ENCODE peak calls at places on chromosome 21, in seven cellular contexts. E is Peyer's patch, H is HCT116, W is breast epithelium, I is A549, Q is H1, M is body of pancreas. C is an unnamed sample.

GRCh38 chr21:15274701-15275255 is 210.0 kb upstream of the NRIP1 start:
- DNase-seq in M (no peak), W (no peak), E (no peak), I (no peak), Q (no peak), H (no peak), C (no peak)

GRCh38 chr21:24093032-24093431 is 1514.2 kb downstream of the MRPL39 start:
- DNase-seq in M (no peak), I (no peak), E (no peak), W (no peak), Q (no peak), H (no peak), C (no peak)

GRCh38 chr21:42759594-42759927 is 106.1 kb downstream of the PDE9A start:
- DNase-seq in I (no peak), E (no peak), H (no peak), Q (no peak), M (no peak), W (no peak), C (no peak)

GRCh38 chr21:31710586-31710985 is 21.3 kb downstream of the SCAF4 start:
- DNase-seq in W (no peak), I (no peak), H (no peak), Q (no peak), M (no peak), E (no peak), C (no peak)

GRCh38 chr21:41659791-41660560 is 106.9 kb downstream of the RIPK4 start:
- DNase-seq in I (peak; percentile 63), W (no peak), M (no peak), Q (no peak), H (no peak), E (peak; percentile 49), C (peak; percentile 74)

GRCh38 chr21:42451941-42452340 is 44.1 kb downstream of the RSPH1 start:
- DNase-seq in H (no peak), W (no peak), E (peak; percentile 32), I (no peak), M (no peak), Q (no peak), C (no peak)

GRCh38 chr21:31641416-31641922 is 18.0 kb upstream of the SOD1 start:
- DNase-seq in H (no peak), I (no peak), W (no peak), Q (no peak), E (no peak), M (no peak), C (no peak)

GRCh38 chr21:16058896-16059295 is 329.1 kb downstream of the USP25 start:
- DNase-seq in I (no peak), H (no peak), M (no peak), W (no peak), Q (no peak), E (no peak), C (no peak)

GRCh38 chr21:16534408-16535099 is 804.8 kb downstream of the USP25 start:
- DNase-seq in W (peak; percentile 70), I (peak; percentile 70), Q (no peak), E (no peak), M (peak; percentile 64), H (no peak), C (no peak)

GRCh38 chr21:42657676-42658319 is 4.4 kb downstream of the PDE9A start:
- DNase-seq in Q (no peak), H (no peak), I (no peak), W (no peak), M (no peak), E (no peak), C (no peak)

GRCh38 chr21:29829514-29830255 is 110.1 kb downstream of the GRIK1 start:
- DNase-seq in Q (no peak), I (no peak), E (no peak), H (no peak), W (no peak), M (no peak), C (no peak)

GRCh38 chr21:21712761-21713558 is 714.8 kb downstream of the NCAM2 start:
- DNase-seq in Q (no peak), I (no peak), W (no peak), M (no peak), H (no peak), E (no peak), C (no peak)

GRCh38 chr21:42669069-42669468 is 15.6 kb downstream of the PDE9A start:
- DNase-seq in I (no peak), W (no peak), M (no peak), H (no peak), E (no peak), Q (no peak), C (no peak)

GRCh38 chr21:25426580-25426979 is 180.7 kb downstream of the MRPL39 start:
- DNase-seq in W (no peak), I (no peak), H (no peak), Q (no peak), M (no peak), E (no peak), C (no peak)

GRCh38 chr21:10273196-10273595 is 248.2 kb upstream of the TPTE start:
- DNase-seq in M (no peak), H (no peak), W (no peak), E (no peak), I (no peak), Q (no peak), C (no peak)

GRCh38 chr21:37767984-37768383 is 148.3 kb downstream of the KCNJ6 start:
- DNase-seq in E (no peak), Q (no peak), H (no peak), M (no peak), W (no peak), I (no peak), C (no peak)

GRCh38 chr21:29155118-29155932 is 24.9 kb downstream of the MAP3K7CL start:
- DNase-seq in M (peak; percentile 23), H (no peak), Q (no peak), W (peak; percentile 52), E (peak; percentile 46), I (no peak), C (no peak)

GRCh38 chr21:42672699-42673458 is 19.5 kb downstream of the PDE9A start:
- DNase-seq in Q (no peak), M (no peak), E (no peak), H (no peak), W (no peak), I (no peak), C (peak; percentile 73)

GRCh38 chr21:28523367-28523766 is 469.3 kb downstream of the LTN1 start:
- DNase-seq in Q (no peak), I (no peak), M (no peak), W (no peak), E (no peak), H (no peak), C (no peak)

GRCh38 chr21:34517491-34518245 is 5.7 kb upstream of the KCNE1 start:
- DNase-seq in E (no peak), M (peak; percentile 43), H (no peak), I (peak; percentile 16), Q (no peak), W (no peak), C (no peak)

GRCh38 chr21:34511787-34512451 is at the start of gene KCNE1:
- DNase-seq in W (no peak), E (no peak), H (no peak), Q (no peak), M (peak; percentile 80), I (no peak), C (peak; percentile 73)

GRCh38 chr21:34517039-34517438 is 5.0 kb upstream of the KCNE1 start:
- DNase-seq in M (no peak), Q (no peak), E (no peak), H (no peak), I (no peak), W (no peak), C (no peak)

GRCh38 chr21:34513109-34513675 is 1.2 kb upstream of the KCNE1 start:
- DNase-seq in E (no peak), M (no peak), W (no peak), H (no peak), I (no peak), Q (no peak), C (no peak)

DNA sequence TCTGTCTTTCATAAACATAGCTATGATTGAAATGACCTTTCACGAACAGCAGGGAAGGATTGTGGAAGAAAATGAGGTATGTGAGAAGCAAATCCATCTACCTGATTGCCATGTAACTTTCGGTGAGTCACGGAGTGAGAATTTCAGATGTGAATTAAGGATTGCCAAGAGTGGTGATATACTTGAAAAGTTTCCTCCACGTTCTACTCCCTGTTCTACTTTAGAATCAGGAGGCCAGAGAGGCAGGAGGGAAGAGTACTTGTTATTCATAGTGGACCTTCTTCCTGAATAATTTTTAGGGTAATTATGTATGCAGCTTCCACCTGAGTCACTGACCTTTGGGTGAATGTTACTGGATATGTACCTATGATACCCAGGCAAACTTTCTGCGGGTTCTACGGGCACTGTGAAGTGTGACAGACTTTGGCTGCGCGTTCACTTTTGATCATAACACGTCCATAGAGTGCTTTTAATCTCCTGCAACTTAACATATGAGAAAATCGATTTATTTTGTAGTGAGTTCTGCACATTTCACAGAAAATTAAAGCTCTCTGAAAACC is 2.6 kb upstream of the KCNE1 start:
- DNase-seq in E (no peak), H (no peak), Q (no peak), M (no peak), W (no peak), I (no peak), C (no peak)
- H3K4me1 ChIP-seq in E (no peaks in the 10 kb centered on the region), H (no peaks in the 10 kb centered on the region), Q (no peaks in the 10 kb centered on the region), M (no peaks in the 10 kb centered on the region), W (no peaks in the 10 kb centered on the region), I (no peaks in the 10 kb centered on the region), C (no peaks in the 10 kb centered on the region)

DNA sequence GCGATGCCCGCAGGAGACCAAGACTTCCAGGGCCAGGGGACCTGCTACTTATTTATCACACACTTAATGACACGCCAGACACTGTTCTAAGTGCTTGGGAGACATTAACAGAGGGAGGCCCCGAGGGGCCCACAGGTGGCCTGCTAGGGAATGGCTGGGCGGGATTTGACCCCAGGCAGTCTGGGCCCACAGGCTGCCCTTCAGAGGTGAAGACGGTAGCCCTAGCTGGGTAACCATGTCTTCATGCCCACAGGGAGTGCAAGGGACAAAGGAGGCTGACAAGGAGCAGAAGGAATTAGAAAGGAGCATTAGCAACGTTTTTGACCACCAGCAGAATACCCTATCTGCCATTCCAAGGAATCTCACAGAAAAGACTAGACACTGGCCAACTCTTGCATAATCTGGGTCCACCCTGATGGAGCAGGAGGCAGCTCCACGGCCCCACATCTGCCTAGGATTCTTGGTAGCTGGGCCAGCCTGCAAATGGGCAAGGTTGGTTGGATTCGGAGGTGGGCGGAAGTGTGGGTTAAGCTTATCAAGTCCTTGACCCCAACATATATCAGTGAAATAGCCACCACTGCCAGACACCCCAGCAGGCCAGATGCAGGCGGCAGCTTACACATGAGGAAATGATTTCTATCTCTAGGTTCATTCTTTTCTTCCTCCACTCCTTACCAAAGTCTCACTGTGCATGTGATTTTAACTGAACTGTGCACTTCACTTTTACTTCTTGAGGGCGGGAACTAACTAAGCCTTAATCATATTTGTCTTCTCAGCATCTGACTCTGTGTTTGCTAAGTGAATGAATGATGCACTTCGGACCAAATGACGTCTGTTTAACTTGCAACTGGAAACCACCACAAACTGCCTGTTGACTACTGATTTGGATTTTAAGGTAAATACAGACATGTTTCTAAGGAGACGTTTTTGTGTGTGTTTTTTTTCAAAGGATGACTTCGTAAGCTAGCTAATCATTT is 3.4 kb upstream of the ETS2 start:
- DNase-seq in M (no peak), H (no peak), I (peak; percentile 94), E (peak; percentile 66), Q (no peak), W (no peak), C (no peak)
- TF ChIP-seq POLR2A in M (no peak), H (no peak), I (no peak), E (peak; percentile 60), Q (no peak), W (no peak), C (no peak)

GRCh38 chr21:26801524-26801923 is 43.7 kb downstream of the ADAMTS1 start:
- DNase-seq in I (no peak), H (no peak), Q (no peak), M (no peak), W (no peak), E (no peak), C (no peak)
- TF ChIP-seq CTCF in I (no peak), H (no peak), Q (no peak), M (no peak), W (no peak), E (no peak), C (no peak)

GRCh38 chr21:44317871-44318270 is 18.0 kb downstream of the PFKL start:
- DNase-seq in H (no peak), Q (no peak), M (no peak), W (no peak), I (no peak), E (no peak), C (no peak)
- H3K4me1 ChIP-seq in H (no peaks in the 10 kb centered on the region), Q (no peaks in the 10 kb centered on the region), M (no peaks in the 10 kb centered on the region), W (no peaks in the 10 kb centered on the region), I (no peaks in the 10 kb centered on the region), E (no peaks in the 10 kb centered on the region), C (no peaks in the 10 kb centered on the region)

C was measured in right lobe of liver.